ENCODE peak calls at places on chromosomes 5 and 9, in four cellular contexts. One of them, this sample, is unnamed.

GRCh38 chr9:89743576-89744254 is 138.9 kb downstream of the GADD45G start:
- DNase-seq in H1: peak; percentile 9
- DNase-seq in K562: no peak
- DNase-seq in HepG2: no peak
- DNase-seq in this sample: peak; percentile 71

GRCh38 chr9:121597693-121598166 is 53.7 kb upstream of the DAB2IP start:
- DNase-seq in HepG2: no peak
- DNase-seq in K562: no peak
- DNase-seq in H1: no peak
- DNase-seq in this sample: no peak

GRCh38 chr5:14229181-14229580 is 86.0 kb downstream of the TRIO start:
- DNase-seq in HepG2: no peak
- DNase-seq in H1: no peak
- DNase-seq in K562: no peak
- DNase-seq in this sample: no peak

GRCh38 chr9:124415102-124415851 is at the start of gene PSMB7:
- DNase-seq in H1: peak; percentile 93
- DNase-seq in HepG2: peak; percentile 94
- DNase-seq in K562: peak; percentile 94
- DNase-seq in this sample: peak; percentile 87

GRCh38 chr5:64767959-64768357 is 533 bp downstream of the SREK1IP1 start:
- DNase-seq in H1: no peak
- DNase-seq in K562: peak; percentile 13
- DNase-seq in HepG2: peak; percentile 3
- DNase-seq in this sample: no peak

GRCh38 chr9:96136992-96137665 is 164.8 kb downstream of the HSD17B3 start:
- DNase-seq in HepG2: no peak
- DNase-seq in K562: no peak
- DNase-seq in H1: no peak
- DNase-seq in this sample: peak; percentile 69

GRCh38 chr5:168312606-168313297 is 21.3 kb downstream of the WWC1 start:
- DNase-seq in HepG2: no peak
- DNase-seq in K562: no peak
- DNase-seq in H1: no peak
- DNase-seq in this sample: no peak

GRCh38 chr5:115961413-115962238 is 649 bp upstream of the LVRN start:
- DNase-seq in K562: no peak
- DNase-seq in HepG2: no peak
- DNase-seq in H1: no peak
- DNase-seq in this sample: no peak

GRCh38 chr9:129232839-129233568 is 54.9 kb upstream of the IER5L start:
- DNase-seq in K562: no peak
- DNase-seq in HepG2: no peak
- DNase-seq in H1: no peak
- DNase-seq in this sample: no peak

GRCh38 chr5:134240421-134240962 is 14.6 kb upstream of the PPP2CA start:
- DNase-seq in H1: no peak
- DNase-seq in HepG2: peak; percentile 44
- DNase-seq in K562: no peak
- DNase-seq in this sample: no peak

GRCh38 chr5:57895766-57896165 is 413.2 kb upstream of the ACTBL2 start:
- DNase-seq in HepG2: no peak
- DNase-seq in H1: no peak
- DNase-seq in K562: no peak
- DNase-seq in this sample: no peak

DNA sequence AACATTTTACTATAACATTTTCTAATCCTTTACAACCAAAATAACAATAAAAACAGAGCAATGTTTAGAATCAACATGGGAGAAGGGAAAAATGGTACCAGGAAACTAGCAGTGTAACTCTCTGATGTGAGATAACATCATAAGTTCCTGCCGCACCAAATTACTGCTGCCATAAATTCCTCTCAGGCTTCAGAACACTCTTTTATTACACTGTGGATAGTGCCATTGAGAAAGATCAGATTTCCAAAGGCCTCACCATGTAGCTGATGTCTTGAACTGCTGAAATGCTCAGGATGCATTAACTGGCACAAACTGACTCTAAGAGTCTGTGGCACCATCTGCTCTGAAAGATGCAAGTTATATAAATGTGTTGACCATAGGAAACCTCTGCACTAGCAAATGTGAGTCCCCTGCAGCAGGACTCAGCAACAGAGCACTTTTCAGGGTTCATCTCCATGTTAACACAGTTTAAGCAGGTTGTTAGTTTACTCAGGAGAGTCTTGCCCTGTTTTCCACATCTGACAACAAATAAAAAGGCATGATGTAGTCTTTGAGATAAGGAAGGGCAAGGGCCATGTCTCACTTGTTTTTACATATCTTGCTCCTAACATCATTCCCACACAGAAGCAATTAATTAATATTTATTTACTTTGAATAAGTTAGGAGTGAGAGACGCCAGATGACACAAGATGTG is 218.1 kb downstream of the CETN3 start:
- DNase-seq in HepG2: no peak
- DNase-seq in K562: no peak
- DNase-seq in H1: no peak
- DNase-seq in this sample: no peak
- TF ChIP-seq ATF2 in HepG2: no peak
- TF ChIP-seq ATF2 in K562: no peak
- TF ChIP-seq ATF2 in H1: no peak
- TF ChIP-seq ATF2 in this sample: no peak

DNA sequence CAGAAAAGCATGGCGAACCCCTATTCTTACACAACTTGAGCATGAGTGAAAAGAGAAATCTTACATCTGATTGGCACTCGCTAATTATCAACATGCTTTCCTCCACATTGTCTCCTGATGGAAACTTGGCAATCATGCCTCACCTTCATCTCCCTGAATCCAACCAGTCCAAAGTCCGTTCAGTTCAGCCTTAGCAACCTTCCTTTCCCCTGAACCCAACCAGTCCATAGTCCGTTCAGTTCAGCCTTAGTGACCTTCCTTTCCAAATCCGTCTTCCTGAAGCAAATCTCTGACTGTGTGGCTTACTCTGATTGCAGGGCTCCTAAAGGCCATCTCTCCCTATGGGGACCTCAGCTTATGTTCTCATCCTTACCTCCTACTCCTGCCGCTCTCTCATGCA is 538.3 kb upstream of the CLINT1 start:
- DNase-seq in HepG2: no peak
- DNase-seq in K562: no peak
- DNase-seq in H1: no peak
- DNase-seq in this sample: no peak
- H3K4me3 ChIP-seq in HepG2: no peak overlapping the region
- H3K4me3 ChIP-seq in K562: no peak overlapping the region
- H3K4me3 ChIP-seq in H1: no peak overlapping the region
- H3K4me3 ChIP-seq in this sample: no peak overlapping the region

GRCh38 chr9:105243015-105243686 is 1.3 kb upstream of the SLC44A1 start:
- DNase-seq in K562: no peak
- DNase-seq in HepG2: no peak
- DNase-seq in H1: no peak
- DNase-seq in this sample: no peak
- TF ChIP-seq KDM1A in K562: no peak
- TF ChIP-seq KDM1A in HepG2: no peak
- TF ChIP-seq KDM1A in H1: no peak
- TF ChIP-seq KDM1A in this sample: no peak

GRCh38 chr5:72556351-72557146 is 49.3 kb upstream of the ZNF366 start:
- DNase-seq in K562: no peak
- DNase-seq in HepG2: peak; percentile 43
- DNase-seq in H1: peak; percentile 61
- DNase-seq in this sample: peak; percentile 5
- TF ChIP-seq ATF2 in K562: no peak
- TF ChIP-seq ATF2 in HepG2: no peak
- TF ChIP-seq ATF2 in H1: no peak
- TF ChIP-seq ATF2 in this sample: no peak

GRCh38 chr9:128114326-128115186 is 13.0 kb downstream of the PTGES2 start:
- DNase-seq in HepG2: no peak
- DNase-seq in H1: no peak
- DNase-seq in K562: no peak
- DNase-seq in this sample: no peak
- H3K4me3 ChIP-seq in HepG2: peak overlapping the region; percentile 49
- H3K4me3 ChIP-seq in H1: no peak overlapping the region
- H3K4me3 ChIP-seq in K562: no peak overlapping the region
- H3K4me3 ChIP-seq in this sample: no peak overlapping the region

DNA sequence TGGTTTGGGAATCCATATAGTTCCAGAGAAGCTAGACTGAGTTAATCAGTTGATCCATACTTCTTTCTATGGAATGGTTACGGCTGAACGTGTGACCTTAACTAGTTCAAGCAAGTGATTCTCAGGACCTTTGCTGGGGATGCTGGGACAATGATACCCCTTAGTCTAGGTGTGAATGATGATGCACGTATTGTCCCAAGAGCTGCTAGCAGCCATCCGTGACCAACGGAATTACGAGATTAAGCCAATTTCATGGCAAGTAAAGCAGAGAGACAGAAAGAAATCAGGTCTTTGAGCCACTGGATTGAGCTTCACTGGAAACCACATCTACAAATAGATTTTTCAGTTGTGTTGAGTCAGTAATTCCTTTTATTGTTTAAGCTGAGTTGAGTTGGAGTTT is 99.2 kb upstream of the LIFR start:
- DNase-seq in HepG2: no peak
- DNase-seq in H1: no peak
- DNase-seq in K562: no peak
- DNase-seq in this sample: no peak
- TF ChIP-seq KDM1A in HepG2: no peak
- TF ChIP-seq KDM1A in H1: no peak
- TF ChIP-seq KDM1A in K562: no peak
- TF ChIP-seq KDM1A in this sample: no peak

DNA sequence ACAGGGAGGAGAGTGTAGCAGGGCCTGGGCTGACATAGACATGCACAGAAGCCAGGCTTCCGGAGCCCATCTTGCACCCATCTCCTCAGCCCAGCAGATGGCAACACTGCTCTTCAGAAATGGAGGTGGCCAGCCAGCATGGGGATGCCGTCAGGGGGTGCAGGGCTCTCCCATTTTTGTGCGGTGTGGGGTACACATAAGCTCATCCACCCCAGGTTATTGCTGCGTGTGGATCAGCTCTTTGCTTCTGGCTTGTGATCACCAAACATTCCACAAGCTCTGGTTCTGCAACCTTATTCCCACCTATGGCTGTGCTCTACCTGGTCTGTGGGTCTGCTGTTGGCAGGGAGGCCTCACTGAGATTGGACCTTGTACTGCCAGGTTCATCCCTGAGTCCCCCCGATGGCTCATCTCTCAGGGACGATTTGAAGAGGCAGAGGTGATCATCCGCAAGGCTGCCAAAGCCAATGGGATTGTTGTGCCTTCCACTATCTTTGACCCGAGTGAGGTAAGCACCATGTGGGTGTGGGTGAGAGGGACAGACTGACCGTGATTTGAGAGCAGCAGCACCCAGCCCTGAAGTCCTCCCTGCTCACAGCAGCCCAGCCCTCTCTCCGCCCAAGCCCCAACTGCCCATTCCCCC is 17.3 kb downstream of the SLC22A5 start:
- DNase-seq in HepG2: peak; percentile 56
- DNase-seq in K562: peak; percentile 72
- DNase-seq in H1: no peak
- DNase-seq in this sample: peak; percentile 70
- TF ChIP-seq ATF2 in HepG2: no peak
- TF ChIP-seq ATF2 in K562: no peak
- TF ChIP-seq ATF2 in H1: no peak
- TF ChIP-seq ATF2 in this sample: no peak

GRCh38 chr5:1930501-1930879 is 47.8 kb upstream of the IRX4 start:
- DNase-seq in HepG2: no peak
- DNase-seq in H1: no peak
- DNase-seq in K562: no peak
- DNase-seq in this sample: no peak
- H3K4me3 ChIP-seq in HepG2: no peak overlapping the region
- H3K4me3 ChIP-seq in H1: peak overlapping the region; percentile 52
- H3K4me3 ChIP-seq in K562: no peak overlapping the region
- H3K4me3 ChIP-seq in this sample: no peak overlapping the region

DNA sequence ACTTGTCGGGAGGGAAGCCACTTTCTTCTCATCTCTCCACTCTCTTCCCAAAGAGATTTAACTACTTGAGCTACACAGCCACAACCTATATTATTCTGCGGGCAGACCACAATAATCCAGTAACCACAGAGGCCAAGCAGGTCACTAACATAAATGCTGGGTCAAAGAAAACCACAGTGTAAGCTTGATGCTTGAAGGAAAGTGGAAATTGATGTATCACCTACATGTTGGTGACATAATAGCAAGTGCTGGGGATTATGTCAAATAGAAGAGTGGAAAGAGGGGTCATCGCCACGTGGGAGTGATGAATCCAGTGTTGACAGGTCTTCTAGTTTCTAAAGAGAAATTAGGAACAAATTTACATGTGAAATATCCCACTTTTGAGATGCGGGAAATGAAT is 40.9 kb downstream of the RFK start:
- DNase-seq in H1: no peak
- DNase-seq in HepG2: no peak
- DNase-seq in K562: no peak
- DNase-seq in this sample: no peak
- TF ChIP-seq KDM1A in H1: no peak
- TF ChIP-seq KDM1A in HepG2: no peak
- TF ChIP-seq KDM1A in K562: peak; percentile 89
- TF ChIP-seq KDM1A in this sample: no peak